ENCODE peak calls at places on chromosome 17, in five cellular contexts. X, L, U, Q and J are unnamed samples.

GRCh38 chr17:4576729-4577322 is 7.5 kb upstream of the SMTNL2 start:
- DNase-seq in Q (no peak), U (no peak), L (no peak), X (no peak), J (no peak)

GRCh38 chr17:4195306-4195705 is 52.3 kb downstream of the CYB5D2 start:
- DNase-seq in X (no peak), L (peak), U (no peak), Q (no peak), J (peak)

GRCh38 chr17:16300554-16300953 is 52.7 kb downstream of the CENPV start:
- DNase-seq in X (no peak), L (no peak), Q (no peak), U (no peak), J (no peak)

GRCh38 chr17:48995871-48996695 is 1.1 kb upstream of the IGF2BP1 start:
- DNase-seq in L (no peak), X (no peak), U (peak), Q (peak), J (peak)

GRCh38 chr17:56966277-56966676 is 5.4 kb upstream of the COIL start:
- DNase-seq in U (no peak), L (no peak), Q (no peak), X (no peak), J (no peak)

GRCh38 chr17:72539981-72540897 is 419.4 kb downstream of the SOX9 start:
- DNase-seq in X (peak), L (peak), U (peak), Q (peak), J (peak)

GRCh38 chr17:54196751-54197150 is 374.0 kb downstream of the KIF2B start:
- DNase-seq in X (no peak), Q (no peak), U (no peak), L (no peak), J (no peak)

GRCh38 chr17:28763804-28764266 is 20.0 kb downstream of the TRAF4 start:
- DNase-seq in Q (peak), U (no peak), X (peak), L (peak), J (peak)

GRCh38 chr17:66747561-66748275 is 87.2 kb upstream of the CACNG5 start:
- DNase-seq in X (no peak), U (no peak), L (peak), Q (no peak), J (peak)

GRCh38 chr17:32267690-32268205 is 2.1 kb downstream of the RHBDL3 start:
- DNase-seq in L (no peak), U (no peak), Q (no peak), X (no peak), J (no peak)

GRCh38 chr17:50072130-50072529 is 16.2 kb downstream of the ITGA3 start:
- DNase-seq in L (no peak), U (no peak), X (no peak), Q (no peak), J (no peak)

GRCh38 chr17:74147436-74147835 is 56.0 kb upstream of the RPL38 start:
- DNase-seq in X (no peak), L (no peak), Q (peak), U (no peak), J (no peak)

GRCh38 chr17:6078370-6078950 is 8.3 kb downstream of the WSCD1 start:
- DNase-seq in L (no peak), U (no peak), X (no peak), Q (no peak), J (no peak)

GRCh38 chr17:2093349-2093748 is 38.4 kb downstream of the HIC1 start:
- DNase-seq in L (no peak), Q (no peak), X (no peak), U (no peak), J (no peak)

GRCh38 chr17:2067559-2067958 is 12.7 kb downstream of the HIC1 start:
- DNase-seq in X (no peak), L (peak), U (no peak), Q (no peak), J (peak)

GRCh38 chr17:62134397-62134796 is 69.3 kb upstream of the MED13 start:
- DNase-seq in U (no peak), X (no peak), Q (no peak), L (peak), J (no peak)

GRCh38 chr17:79461041-79461440 is 149.8 kb downstream of the RBFOX3 start:
- DNase-seq in Q (no peak), L (peak), U (no peak), X (no peak), J (peak)